ENCODE peak calls at places on chromosome 16, in four cellular contexts. T is K562, Y is SK-N-SH, C is GM12878. Q is an unnamed sample.

GRCh38 chr16:86157616-86158247 is 258.8 kb downstream of the IRF8 start:
- DNase-seq in C (no peak), Y (no peak), T (no peak), Q (no peak)

GRCh38 chr16:89150981-89151380 is 20.6 kb upstream of the CDH15 start:
- DNase-seq in T (no peak), Y (peak), C (no peak), Q (no peak)

GRCh38 chr16:69095179-69095578 is 10.3 kb upstream of the HAS3 start:
- DNase-seq in Y (no peak), T (no peak), C (no peak), Q (no peak)

GRCh38 chr16:64846966-64847365 is 274.9 kb downstream of the CDH11 start:
- DNase-seq in C (no peak), T (no peak), Y (no peak), Q (no peak)

GRCh38 chr16:10405386-10405939 is 19.6 kb downstream of the ATF7IP2 start:
- DNase-seq in Y (no peak), C (no peak), T (peak), Q (no peak)

GRCh38 chr16:7137560-7138330 is 194.9 kb upstream of the RBFOX1 start:
- DNase-seq in Y (no peak), C (no peak), T (no peak), Q (no peak)

GRCh38 chr16:83533193-83533592 is 274.6 kb upstream of the HSBP1 start:
- DNase-seq in T (no peak), C (no peak), Y (no peak), Q (no peak)

GRCh38 chr16:11051430-11052079 is 107.2 kb downstream of the CLEC16A start:
- DNase-seq in C (no peak), Y (no peak), T (no peak), Q (no peak)

GRCh38 chr16:25151996-25152395 is 40.5 kb downstream of the LCMT1 start:
- DNase-seq in T (no peak), Y (no peak), C (no peak), Q (no peak)

GRCh38 chr16:49980166-49980565 is 44.9 kb upstream of the CNEP1R1 start:
- DNase-seq in C (no peak), T (no peak), Y (no peak), Q (no peak)

GRCh38 chr16:88671806-88672205 is 8.9 kb upstream of the MVD start:
- DNase-seq in T (no peak), C (no peak), Y (no peak), Q (no peak)

GRCh38 chr16:59719121-59719520 is 985.0 kb upstream of the GOT2 start:
- DNase-seq in Y (no peak), C (no peak), T (no peak), Q (no peak)

GRCh38 chr16:73610605-73611177 is 562.8 kb upstream of the ZFHX3 start:
- DNase-seq in C (no peak), T (no peak), Y (no peak), Q (no peak)

GRCh38 chr16:23699100-23699499 is 13.9 kb downstream of the ERN2 start:
- DNase-seq in C (no peak), Y (no peak), T (no peak), Q (no peak)

GRCh38 chr16:89052191-89052787 is 41.4 kb upstream of the ACSF3 start:
- DNase-seq in T (no peak), C (no peak), Y (peak), Q (no peak)

GRCh38 chr16:35314298-35314697 is 1854.9 kb downstream of the TP53TG3F start:
- DNase-seq in Y (no peak), C (no peak), T (no peak), Q (no peak)

GRCh38 chr16:14111713-14112538 is 40.8 kb downstream of the MRTFB start:
- DNase-seq in Y (no peak), T (no peak), C (no peak), Q (no peak)

GRCh38 chr16:3094289-3095027 is 4.6 kb downstream of the ZSCAN10 start:
- DNase-seq in Y (peak), C (no peak), T (peak), Q (peak)

GRCh38 chr16:4830408-4830807 is 16.7 kb downstream of the GLYR1 start:
- DNase-seq in C (no peak), Y (no peak), T (no peak), Q (no peak)

GRCh38 chr16:58329147-58329546 is 34.3 kb upstream of the PRSS54 start:
- DNase-seq in Y (no peak), T (no peak), C (no peak), Q (no peak)

GRCh38 chr16:3825940-3826339 is 54.6 kb downstream of the CREBBP start:
- DNase-seq in T (no peak), Y (no peak), C (no peak), Q (no peak)

GRCh38 chr16:12651765-12652531 is 151.7 kb downstream of the CPPED1 start:
- DNase-seq in C (no peak), Y (no peak), T (no peak), Q (no peak)

GRCh38 chr16:58046054-58046881 is 20.7 kb downstream of the MMP15 start:
- DNase-seq in C (no peak), Y (no peak), T (no peak), Q (no peak)

GRCh38 chr16:71216714-71217113 is 13.8 kb downstream of the HYDIN start:
- DNase-seq in T (no peak), C (no peak), Y (no peak), Q (no peak)

GRCh38 chr16:71214771-71215381 is 15.6 kb downstream of the HYDIN start:
- DNase-seq in T (no peak), Y (no peak), C (no peak), Q (no peak)
- TF ChIP-seq NRF1 in T (no peak), Y (no peak), C (no peak), Q (no peak)

GRCh38 chr16:84613408-84614071 is 4.3 kb downstream of the COTL1 start:
- DNase-seq in C (no peak), T (no peak), Y (no peak), Q (no peak)
- TF ChIP-seq NRF1 in C (no peak), T (no peak), Y (no peak), Q (no peak)

GRCh38 chr16:67116388-67117311 is 6.9 kb downstream of the PHAF1 start:
- DNase-seq in C (no peak), T (no peak), Y (no peak), Q (no peak)

GRCh38 chr16:67114793-67115192 is 5.1 kb downstream of the PHAF1 start:
- DNase-seq in C (no peak), T (no peak), Y (no peak), Q (no peak)

GRCh38 chr16:67115649-67116048 is 5.9 kb downstream of the PHAF1 start:
- DNase-seq in T (no peak), C (no peak), Y (no peak), Q (no peak)

GRCh38 chr16:67117716-67118115 is 8.0 kb downstream of the PHAF1 start:
- DNase-seq in Y (no peak), T (no peak), C (no peak), Q (no peak)

GRCh38 chr16:67120025-67120424 is 10.3 kb downstream of the PHAF1 start:
- DNase-seq in Y (no peak), C (no peak), T (no peak), Q (no peak)
- TF ChIP-seq NRF1 in Y (no peak), C (no peak), T (no peak), Q (no peak)

GRCh38 chr16:84773312-84773711 is 46.5 kb upstream of the CRISPLD2 start:
- DNase-seq in C (no peak), Y (no peak), T (no peak), Q (no peak)
- TF ChIP-seq NRF1 in C (no peak), Y (no peak), T (no peak), Q (no peak)

GRCh38 chr16:21023509-21024202 is 123.1 kb downstream of the LYRM1 start:
- DNase-seq in T (no peak), Y (no peak), C (no peak), Q (no peak)
- TF ChIP-seq NRF1 in T (no peak), Y (no peak), C (no peak), Q (no peak)

GRCh38 chr16:1764971-1765370 is 6.4 kb downstream of the NME3 start:
- DNase-seq in Y (no peak), C (no peak), T (no peak), Q (no peak)
- TF ChIP-seq NRF1 in Y (no peak), C (no peak), T (no peak), Q (no peak)

GRCh38 chr16:28219283-28219682 is 7.5 kb upstream of the XPO6 start:
- DNase-seq in T (no peak), C (no peak), Y (no peak), Q (no peak)
- TF ChIP-seq NRF1 in T (no peak), C (no peak), Y (no peak), Q (no peak)

GRCh38 chr16:56974549-56975300 is 13.0 kb downstream of the CETP start:
- DNase-seq in T (no peak), Y (no peak), C (no peak), Q (no peak)

GRCh38 chr16:56971768-56972043 is 10.0 kb downstream of the CETP start:
- DNase-seq in T (no peak), C (no peak), Y (no peak), Q (no peak)

GRCh38 chr16:56972898-56973689 is 11.3 kb downstream of the CETP start:
- DNase-seq in T (no peak), Y (no peak), C (no peak), Q (no peak)

GRCh38 chr16:56970934-56971767 is 9.4 kb downstream of the CETP start:
- DNase-seq in C (peak), Y (no peak), T (no peak), Q (no peak)

GRCh38 chr16:56972403-56972802 is 10.7 kb downstream of the CETP start:
- DNase-seq in C (no peak), T (no peak), Y (no peak), Q (no peak)
- TF ChIP-seq NRF1 in C (no peak), T (no peak), Y (no peak), Q (no peak)

GRCh38 chr16:66401610-66402009 is 25.5 kb upstream of the BEAN1 start:
- DNase-seq in Y (no peak), T (no peak), C (no peak), Q (no peak)

GRCh38 chr16:66397736-66398433 is 29.2 kb upstream of the BEAN1 start:
- DNase-seq in Y (no peak), C (no peak), T (no peak), Q (no peak)

GRCh38 chr16:66399031-66399430 is 28.1 kb upstream of the BEAN1 start:
- DNase-seq in C (no peak), T (no peak), Y (no peak), Q (no peak)

GRCh38 chr16:66400503-66401380 is 26.4 kb upstream of the BEAN1 start:
- DNase-seq in T (no peak), C (no peak), Y (no peak), Q (no peak)

GRCh38 chr16:66399930-66400329 is 27.2 kb upstream of the BEAN1 start:
- DNase-seq in T (no peak), C (no peak), Y (peak), Q (no peak)
- TF ChIP-seq NRF1 in T (no peak), C (no peak), Y (no peak), Q (no peak)